ENCODE peak calls at places on chromosome 22, in eight cellular contexts. C, Q, J, I, B, Y, N and W are unnamed samples.
A peak's percentile ranks its signal among the peaks of the same experiment; 100 is the strongest.

GRCh38 chr22:19524170-19525115 is at the start of gene CLDN5:
- DNase-seq in N (no peak), J (no peak), B (no peak), C (no peak), Q (no peak), I (no peak), Y (no peak), W (no peak)

GRCh38 chr22:24011735-24012068 is 598 bp downstream of the CABIN1 start:
- DNase-seq in B (no peak), Y (no peak), C (no peak), J (no peak), I (no peak), Q (no peak), N (no peak), W (no peak)

GRCh38 chr22:20465759-20466077 is 28.1 kb upstream of the SCARF2 start:
- DNase-seq in B (no peak), Y (no peak), N (no peak), J (no peak), C (no peak), I (no peak), Q (no peak), W (no peak)

GRCh38 chr22:32644252-32645100 is 157.0 kb upstream of the TIMP3 start:
- DNase-seq in Q (no peak), B (no peak), J (no peak), Y (no peak), C (peak; percentile 6), I (no peak), N (no peak), W (no peak)

GRCh38 chr22:30221121-30221992 is 25.2 kb downstream of the LIF start:
- DNase-seq in Y (no peak), C (peak; percentile 55), J (no peak), Q (no peak), B (no peak), I (no peak), N (no peak), W (no peak)

GRCh38 chr22:42396621-42397331 is 35.4 kb downstream of the NFAM1 start:
- DNase-seq in J (no peak), Q (no peak), C (no peak), Y (no peak), N (no peak), B (no peak), I (no peak), W (no peak)

GRCh38 chr22:25564979-25565677 is 653 bp downstream of the GRK3 start:
- DNase-seq in I (peak; percentile 40), B (no peak), N (no peak), Q (no peak), C (no peak), J (peak; percentile 5), Y (no peak), W (no peak)

GRCh38 chr22:44091021-44091721 is 67.1 kb downstream of the PARVB start:
- DNase-seq in J (no peak), N (no peak), Y (no peak), B (peak; percentile 9), C (peak; percentile 11), Q (peak; percentile 35), I (no peak), W (no peak)

GRCh38 chr22:33706100-33706499 is 214.2 kb downstream of the LARGE1 start:
- DNase-seq in C (no peak), Q (peak; percentile 12), I (no peak), N (no peak), J (no peak), B (peak; percentile 2), Y (no peak), W (no peak)